ENCODE peak calls at places on chromosomes 7 and 10, in eight cellular contexts. A is tibial artery, H is cardiac fibroblast, K is foreskin keratinocyte, R is NCI-H1694 treated with DMSO at 0.1 percent for 48 hours, U is astrocyte of the spinal cord, Q is NCI-H460, E is lower leg skin. N is an unnamed sample.
A peak's percentile ranks its signal among the peaks of the same experiment; 100 is the strongest.

GRCh38 chr10:42598249-42598873 is 40.0 kb downstream of the ZNF33B start:
- DNase-seq in A (no peak), H (no peak), K (no peak), R (no peak), U (no peak), Q (no peak), E (no peak), N (no peak)

GRCh38 chr10:107686095-107686494 is 521.6 kb upstream of the SORCS1 start:
- DNase-seq in A (peak; percentile 68), H (no peak), K (no peak), R (no peak), U (no peak), Q (no peak), E (no peak), N (no peak)

GRCh38 chr7:98439484-98439883 is 38.6 kb upstream of the BAIAP2L1 start:
- DNase-seq in A (no peak), H (no peak), K (no peak), R (no peak), U (no peak), Q (no peak), E (no peak), N (no peak)

GRCh38 chr7:18655969-18656761 is 160.6 kb downstream of the HDAC9 start:
- DNase-seq in A (no peak), H (no peak), K (no peak), R (no peak), U (no peak), Q (no peak), E (no peak), N (no peak)

GRCh38 chr7:132966731-132967130 is 115.2 kb downstream of the CHCHD3 start:
- DNase-seq in A (no peak), H (peak; percentile 14), K (peak; percentile 28), R (no peak), U (peak; percentile 10), Q (no peak), E (no peak), N (no peak)

GRCh38 chr10:44937201-44938005 is 22.2 kb upstream of the RASSF4 start:
- DNase-seq in A (no peak), H (no peak), K (no peak), R (no peak), U (no peak), Q (no peak), E (peak; percentile 78), N (no peak)

GRCh38 chr10:67599597-67599996 is 96.4 kb downstream of the CTNNA3 start:
- DNase-seq in A (no peak), H (no peak), K (no peak), R (no peak), U (no peak), Q (no peak), E (no peak), N (no peak)

GRCh38 chr7:139972000-139972399 is 90.8 kb downstream of the PARP12 start:
- DNase-seq in A (no peak), H (no peak), K (no peak), R (no peak), U (no peak), Q (no peak), E (no peak), N (peak; percentile 33)

GRCh38 chr7:149662591-149663095 is 110.7 kb downstream of the ZNF467 start:
- DNase-seq in A (no peak), H (peak; percentile 74), K (peak; percentile 64), R (peak; percentile 89), U (peak; percentile 33), Q (peak; percentile 76), E (peak; percentile 91), N (peak; percentile 88)

GRCh38 chr7:38179719-38180333 is 1.8 kb downstream of the STARD3NL start:
- DNase-seq in A (no peak), H (peak; percentile 41), K (no peak), R (no peak), U (no peak), Q (no peak), E (no peak), N (no peak)

GRCh38 chr7:123494193-123494796 is 40.1 kb downstream of the IQUB start:
- DNase-seq in A (no peak), H (peak; percentile 70), K (peak; percentile 18), R (peak; percentile 50), U (peak; percentile 43), Q (peak; percentile 59), E (no peak), N (peak; percentile 77)

GRCh38 chr7:17661982-17662585 is 278.2 kb downstream of the SNX13 start:
- DNase-seq in A (no peak), H (peak; percentile 37), K (peak; percentile 99), R (no peak), U (peak; percentile 66), Q (no peak), E (no peak), N (no peak)